ENCODE peak calls at places on chromosomes 11 and 22, in seven cellular contexts. One of them, this sample, is unnamed. For H3K4me1, the result is how much of the 10 kb centered on the place peaks cover.

GRCh38 chr22:23517804-23518380 is 62.2 kb downstream of the IGLL1 start:
- DNase-seq in uterus: no peak
- DNase-seq in mammary epithelial cell: no peak
- DNase-seq in H1: no peak
- DNase-seq in CD4-positive, CD25-positive, alpha-beta regulatory T cell: no peak
- DNase-seq in effector memory CD4-positive, alpha-beta T cell: no peak
- DNase-seq in adrenal gland: no peak
- DNase-seq in this sample: no peak

GRCh38 chr11:70034740-70035365 is 43.3 kb upstream of the ANO1 start:
- DNase-seq in H1: peak
- DNase-seq in mammary epithelial cell: no peak
- DNase-seq in effector memory CD4-positive, alpha-beta T cell: no peak
- DNase-seq in uterus: no peak
- DNase-seq in adrenal gland: no peak
- DNase-seq in CD4-positive, CD25-positive, alpha-beta regulatory T cell: no peak
- DNase-seq in this sample: no peak

GRCh38 chr11:66111158-66111557 is 41.1 kb downstream of the PACS1 start:
- DNase-seq in uterus: no peak
- DNase-seq in mammary epithelial cell: no peak
- DNase-seq in H1: no peak
- DNase-seq in CD4-positive, CD25-positive, alpha-beta regulatory T cell: no peak
- DNase-seq in effector memory CD4-positive, alpha-beta T cell: no peak
- DNase-seq in adrenal gland: no peak
- DNase-seq in this sample: no peak

GRCh38 chr11:65434667-65435179 is 12.1 kb downstream of the NEAT1 start:
- DNase-seq in CD4-positive, CD25-positive, alpha-beta regulatory T cell: no peak
- DNase-seq in H1: no peak
- DNase-seq in uterus: no peak
- DNase-seq in mammary epithelial cell: no peak
- DNase-seq in effector memory CD4-positive, alpha-beta T cell: no peak
- DNase-seq in adrenal gland: no peak
- DNase-seq in this sample: no peak

GRCh38 chr11:8699903-8700302 is 17.3 kb downstream of the RPL27A start:
- DNase-seq in H1: no peak
- DNase-seq in effector memory CD4-positive, alpha-beta T cell: no peak
- DNase-seq in CD4-positive, CD25-positive, alpha-beta regulatory T cell: no peak
- DNase-seq in mammary epithelial cell: peak
- DNase-seq in adrenal gland: no peak
- DNase-seq in uterus: peak
- DNase-seq in this sample: no peak

GRCh38 chr11:2913029-2913431 is 16.2 kb downstream of the PHLDA2 start:
- DNase-seq in uterus: no peak
- DNase-seq in CD4-positive, CD25-positive, alpha-beta regulatory T cell: no peak
- DNase-seq in adrenal gland: no peak
- DNase-seq in mammary epithelial cell: no peak
- DNase-seq in effector memory CD4-positive, alpha-beta T cell: no peak
- DNase-seq in H1: no peak
- DNase-seq in this sample: no peak

GRCh38 chr11:1888811-1889526 is 2.7 kb downstream of the PRR33 start:
- DNase-seq in adrenal gland: peak
- DNase-seq in CD4-positive, CD25-positive, alpha-beta regulatory T cell: peak
- DNase-seq in effector memory CD4-positive, alpha-beta T cell: peak
- DNase-seq in H1: no peak
- DNase-seq in uterus: no peak
- DNase-seq in mammary epithelial cell: no peak
- DNase-seq in this sample: no peak

GRCh38 chr11:105673089-105673488 is 63.2 kb downstream of the GRIA4 start:
- DNase-seq in adrenal gland: peak
- DNase-seq in effector memory CD4-positive, alpha-beta T cell: no peak
- DNase-seq in uterus: no peak
- DNase-seq in CD4-positive, CD25-positive, alpha-beta regulatory T cell: no peak
- DNase-seq in H1: peak
- DNase-seq in mammary epithelial cell: peak
- DNase-seq in this sample: peak

GRCh38 chr11:7527029-7527428 is 13.2 kb downstream of the PPFIBP2 start:
- DNase-seq in CD4-positive, CD25-positive, alpha-beta regulatory T cell: no peak
- DNase-seq in adrenal gland: no peak
- DNase-seq in H1: no peak
- DNase-seq in uterus: no peak
- DNase-seq in effector memory CD4-positive, alpha-beta T cell: peak
- DNase-seq in mammary epithelial cell: no peak
- DNase-seq in this sample: no peak

GRCh38 chr11:65417702-65418430 is 4.7 kb upstream of the NEAT1 start:
- DNase-seq in effector memory CD4-positive, alpha-beta T cell: no peak
- DNase-seq in adrenal gland: peak
- DNase-seq in mammary epithelial cell: peak
- DNase-seq in H1: peak
- DNase-seq in uterus: peak
- DNase-seq in CD4-positive, CD25-positive, alpha-beta regulatory T cell: no peak
- DNase-seq in this sample: no peak

GRCh38 chr11:77547863-77548551 is 41.7 kb upstream of the AQP11 start:
- DNase-seq in effector memory CD4-positive, alpha-beta T cell: peak
- DNase-seq in uterus: peak
- DNase-seq in adrenal gland: peak
- DNase-seq in CD4-positive, CD25-positive, alpha-beta regulatory T cell: peak
- DNase-seq in mammary epithelial cell: peak
- DNase-seq in H1: no peak
- DNase-seq in this sample: peak

GRCh38 chr22:19184276-19184997 is 5.9 kb upstream of the SLC25A1 start:
- DNase-seq in H1: no peak
- DNase-seq in adrenal gland: no peak
- DNase-seq in CD4-positive, CD25-positive, alpha-beta regulatory T cell: no peak
- DNase-seq in mammary epithelial cell: no peak
- DNase-seq in uterus: no peak
- DNase-seq in effector memory CD4-positive, alpha-beta T cell: no peak
- DNase-seq in this sample: no peak

GRCh38 chr22:23175817-23176644 is 4.3 kb upstream of the BCR start:
- DNase-seq in H1: no peak
- DNase-seq in mammary epithelial cell: no peak
- DNase-seq in uterus: no peak
- DNase-seq in effector memory CD4-positive, alpha-beta T cell: no peak
- DNase-seq in CD4-positive, CD25-positive, alpha-beta regulatory T cell: no peak
- DNase-seq in adrenal gland: no peak
- DNase-seq in this sample: no peak

GRCh38 chr11:28834877-28835276 is 726.7 kb downstream of the METTL15 start:
- DNase-seq in uterus: no peak
- DNase-seq in CD4-positive, CD25-positive, alpha-beta regulatory T cell: no peak
- DNase-seq in H1: no peak
- DNase-seq in effector memory CD4-positive, alpha-beta T cell: no peak
- DNase-seq in mammary epithelial cell: peak
- DNase-seq in adrenal gland: no peak
- DNase-seq in this sample: peak

GRCh38 chr11:66264893-66265292 is 3.5 kb upstream of the RAB1B start:
- DNase-seq in H1: peak
- DNase-seq in CD4-positive, CD25-positive, alpha-beta regulatory T cell: no peak
- DNase-seq in mammary epithelial cell: no peak
- DNase-seq in effector memory CD4-positive, alpha-beta T cell: peak
- DNase-seq in uterus: no peak
- DNase-seq in adrenal gland: no peak
- DNase-seq in this sample: no peak

GRCh38 chr11:12733091-12733490 is 58.9 kb downstream of the TEAD1 start:
- DNase-seq in H1: no peak
- DNase-seq in CD4-positive, CD25-positive, alpha-beta regulatory T cell: no peak
- DNase-seq in uterus: no peak
- DNase-seq in adrenal gland: no peak
- DNase-seq in effector memory CD4-positive, alpha-beta T cell: no peak
- DNase-seq in mammary epithelial cell: no peak
- DNase-seq in this sample: no peak

GRCh38 chr11:64089915-64090810 is 54.4 kb downstream of the FLRT1 start:
- DNase-seq in effector memory CD4-positive, alpha-beta T cell: no peak
- DNase-seq in H1: no peak
- DNase-seq in uterus: no peak
- DNase-seq in CD4-positive, CD25-positive, alpha-beta regulatory T cell: no peak
- DNase-seq in adrenal gland: no peak
- DNase-seq in mammary epithelial cell: no peak
- DNase-seq in this sample: no peak

GRCh38 chr11:64092761-64093136 is 57.0 kb downstream of the FLRT1 start:
- DNase-seq in uterus: no peak
- DNase-seq in H1: no peak
- DNase-seq in CD4-positive, CD25-positive, alpha-beta regulatory T cell: no peak
- DNase-seq in adrenal gland: no peak
- DNase-seq in mammary epithelial cell: no peak
- DNase-seq in effector memory CD4-positive, alpha-beta T cell: no peak
- DNase-seq in this sample: no peak

GRCh38 chr11:64090811-64091516 is 55.2 kb downstream of the FLRT1 start:
- DNase-seq in effector memory CD4-positive, alpha-beta T cell: no peak
- DNase-seq in uterus: no peak
- DNase-seq in CD4-positive, CD25-positive, alpha-beta regulatory T cell: no peak
- DNase-seq in H1: no peak
- DNase-seq in mammary epithelial cell: no peak
- DNase-seq in adrenal gland: no peak
- DNase-seq in this sample: no peak

GRCh38 chr11:64093233-64094039 is 57.7 kb downstream of the FLRT1 start:
- DNase-seq in effector memory CD4-positive, alpha-beta T cell: no peak
- DNase-seq in H1: no peak
- DNase-seq in adrenal gland: peak
- DNase-seq in CD4-positive, CD25-positive, alpha-beta regulatory T cell: no peak
- DNase-seq in mammary epithelial cell: no peak
- DNase-seq in uterus: no peak
- DNase-seq in this sample: no peak

GRCh38 chr11:64092119-64092760 is 56.5 kb downstream of the FLRT1 start:
- DNase-seq in H1: no peak
- DNase-seq in uterus: no peak
- DNase-seq in adrenal gland: peak
- DNase-seq in effector memory CD4-positive, alpha-beta T cell: no peak
- DNase-seq in mammary epithelial cell: no peak
- DNase-seq in CD4-positive, CD25-positive, alpha-beta regulatory T cell: no peak
- DNase-seq in this sample: no peak
- H3K4me1 ChIP-seq in H1: under half
- H3K4me1 ChIP-seq in uterus: under half
- H3K4me1 ChIP-seq in adrenal gland: under half
- H3K4me1 ChIP-seq in effector memory CD4-positive, alpha-beta T cell: under half
- H3K4me1 ChIP-seq in mammary epithelial cell: under half
- H3K4me1 ChIP-seq in CD4-positive, CD25-positive, alpha-beta regulatory T cell: under half
- H3K4me1 ChIP-seq in this sample: under half

GRCh38 chr11:119112314-119113020 is 5.3 kb downstream of the C2CD2L start:
- DNase-seq in mammary epithelial cell: no peak
- DNase-seq in uterus: no peak
- DNase-seq in H1: no peak
- DNase-seq in effector memory CD4-positive, alpha-beta T cell: no peak
- DNase-seq in adrenal gland: no peak
- DNase-seq in CD4-positive, CD25-positive, alpha-beta regulatory T cell: no peak
- DNase-seq in this sample: no peak
- H3K4me1 ChIP-seq in mammary epithelial cell: under half
- H3K4me1 ChIP-seq in uterus: under half
- H3K4me1 ChIP-seq in H1: under half
- H3K4me1 ChIP-seq in effector memory CD4-positive, alpha-beta T cell: under half
- H3K4me1 ChIP-seq in adrenal gland: under half
- H3K4me1 ChIP-seq in CD4-positive, CD25-positive, alpha-beta regulatory T cell: under half
- H3K4me1 ChIP-seq in this sample: under half

GRCh38 chr22:40593460-40594273 is 42.9 kb downstream of the MRTFA start:
- DNase-seq in mammary epithelial cell: no peak
- DNase-seq in effector memory CD4-positive, alpha-beta T cell: no peak
- DNase-seq in adrenal gland: no peak
- DNase-seq in uterus: no peak
- DNase-seq in CD4-positive, CD25-positive, alpha-beta regulatory T cell: no peak
- DNase-seq in H1: no peak
- DNase-seq in this sample: no peak

GRCh38 chr22:40592352-40593113 is 44.0 kb downstream of the MRTFA start:
- DNase-seq in H1: no peak
- DNase-seq in effector memory CD4-positive, alpha-beta T cell: no peak
- DNase-seq in mammary epithelial cell: no peak
- DNase-seq in adrenal gland: no peak
- DNase-seq in CD4-positive, CD25-positive, alpha-beta regulatory T cell: no peak
- DNase-seq in uterus: no peak
- DNase-seq in this sample: no peak

GRCh38 chr22:40595497-40596234 is 40.9 kb downstream of the MRTFA start:
- DNase-seq in effector memory CD4-positive, alpha-beta T cell: no peak
- DNase-seq in H1: no peak
- DNase-seq in uterus: no peak
- DNase-seq in adrenal gland: no peak
- DNase-seq in CD4-positive, CD25-positive, alpha-beta regulatory T cell: no peak
- DNase-seq in mammary epithelial cell: no peak
- DNase-seq in this sample: no peak

GRCh38 chr22:40594924-40595323 is 41.6 kb downstream of the MRTFA start:
- DNase-seq in effector memory CD4-positive, alpha-beta T cell: no peak
- DNase-seq in mammary epithelial cell: peak
- DNase-seq in CD4-positive, CD25-positive, alpha-beta regulatory T cell: no peak
- DNase-seq in adrenal gland: no peak
- DNase-seq in H1: no peak
- DNase-seq in uterus: no peak
- DNase-seq in this sample: no peak

DNA sequence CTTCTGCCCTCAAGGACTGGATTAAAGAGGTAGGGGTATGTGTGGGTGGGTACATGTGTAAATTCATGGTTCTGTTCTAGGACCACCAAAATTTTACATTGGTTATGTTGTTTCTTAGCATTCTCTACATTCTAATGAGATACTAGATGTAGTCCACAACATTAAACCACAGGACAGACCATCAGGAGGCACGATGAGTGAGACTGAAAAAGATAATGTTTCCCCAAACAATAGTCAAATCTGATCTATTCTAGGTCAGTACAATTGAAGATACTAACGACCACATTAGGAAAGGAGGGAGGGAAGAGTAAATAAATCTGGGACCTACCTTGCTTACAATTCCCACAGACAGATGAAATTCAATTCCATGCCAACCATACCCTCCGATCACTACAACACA is 42.2 kb downstream of the MRTFA start:
- DNase-seq in uterus: no peak
- DNase-seq in H1: no peak
- DNase-seq in effector memory CD4-positive, alpha-beta T cell: no peak
- DNase-seq in adrenal gland: no peak
- DNase-seq in mammary epithelial cell: no peak
- DNase-seq in CD4-positive, CD25-positive, alpha-beta regulatory T cell: no peak
- DNase-seq in this sample: no peak
- H3K4me1 ChIP-seq in uterus: under half
- H3K4me1 ChIP-seq in H1: under half
- H3K4me1 ChIP-seq in effector memory CD4-positive, alpha-beta T cell: under half
- H3K4me1 ChIP-seq in adrenal gland: under half
- H3K4me1 ChIP-seq in mammary epithelial cell: under half
- H3K4me1 ChIP-seq in CD4-positive, CD25-positive, alpha-beta regulatory T cell: under half
- H3K4me1 ChIP-seq in this sample: under half

GRCh38 chr22:35399678-35400334 is at the start of gene MCM5:
- DNase-seq in adrenal gland: peak
- DNase-seq in H1: peak
- DNase-seq in mammary epithelial cell: peak
- DNase-seq in effector memory CD4-positive, alpha-beta T cell: peak
- DNase-seq in CD4-positive, CD25-positive, alpha-beta regulatory T cell: peak
- DNase-seq in uterus: peak
- DNase-seq in this sample: peak
- H3K4me1 ChIP-seq in adrenal gland: under half
- H3K4me1 ChIP-seq in H1: under half
- H3K4me1 ChIP-seq in mammary epithelial cell: under half
- H3K4me1 ChIP-seq in effector memory CD4-positive, alpha-beta T cell: under half
- H3K4me1 ChIP-seq in CD4-positive, CD25-positive, alpha-beta regulatory T cell: under half
- H3K4me1 ChIP-seq in uterus: under half
- H3K4me1 ChIP-seq in this sample: under half

This sample was measured in foreskin keratinocyte.